ENCODE peak calls at places on chromosomes 11 and 22, in seven cellular contexts. W, A, D, M, Q, V and B are unnamed samples.

GRCh38 chr11:120815260-120816100 is 208.4 kb upstream of the TBCEL start:
- DNase-seq in Q (no peak), V (peak; percentile 60), A (no peak), W (no peak), M (no peak), D (no peak), B (no peak)

GRCh38 chr22:38935023-38935422 is 22.4 kb upstream of the APOBEC3A start:
- DNase-seq in D (peak; percentile 86), M (peak; percentile 98), Q (no peak), W (no peak), A (no peak), V (peak; percentile 89), B (no peak)

GRCh38 chr11:46485852-46486443 is 94.4 kb upstream of the CHRM4 start:
- DNase-seq in W (no peak), D (no peak), A (peak; percentile 14), V (no peak), M (no peak), Q (no peak), B (no peak)

GRCh38 chr22:20422271-20422958 is 15.2 kb downstream of the SCARF2 start:
- DNase-seq in A (peak; percentile 73), D (peak; percentile 41), M (no peak), W (peak; percentile 66), V (no peak), Q (no peak), B (peak; percentile 50)

GRCh38 chr11:106786251-106786650 is 232.0 kb downstream of the GUCY1A2 start:
- DNase-seq in Q (no peak), V (no peak), A (no peak), W (peak; percentile 71), M (no peak), D (no peak), B (peak; percentile 67)

GRCh38 chr22:31105282-31105929 is 2.0 kb downstream of the SELENOM start:
- DNase-seq in V (peak; percentile 32), A (no peak), Q (no peak), W (no peak), M (no peak), D (no peak), B (no peak)

GRCh38 chr22:50342651-50343540 is at the start of gene PPP6R2:
- DNase-seq in A (peak; percentile 92), M (peak; percentile 87), D (no peak), W (peak; percentile 60), Q (peak; percentile 82), V (peak; percentile 62), B (no peak)

GRCh38 chr22:50739894-50740293 is 1.9 kb downstream of the ACR start:
- DNase-seq in W (no peak), V (no peak), M (no peak), A (no peak), D (no peak), Q (no peak), B (no peak)

GRCh38 chr22:21948390-21948789 is 4.3 kb downstream of the PPM1F start:
- DNase-seq in V (no peak), D (no peak), W (no peak), M (no peak), Q (no peak), A (no peak), B (no peak)

GRCh38 chr11:133503776-133504175 is 28.5 kb downstream of the OPCML start:
- DNase-seq in V (no peak), W (no peak), D (no peak), M (no peak), Q (no peak), A (no peak), B (no peak)

GRCh38 chr22:22788460-22789037 is 99.1 kb upstream of the IGLL5 start:
- DNase-seq in A (no peak), M (no peak), W (no peak), V (no peak), D (no peak), Q (no peak), B (no peak)

GRCh38 chr22:44683237-44683636 is 18.8 kb upstream of the PRR5 start:
- DNase-seq in M (no peak), Q (no peak), D (no peak), V (no peak), W (no peak), A (no peak), B (no peak)

GRCh38 chr11:69744435-69744834 is 30.7 kb downstream of the FGF4 start:
- DNase-seq in M (peak; percentile 16), A (peak; percentile 63), W (peak; percentile 84), Q (no peak), V (peak; percentile 71), D (no peak), B (peak; percentile 78)

GRCh38 chr11:2465201-2466068 is 20.6 kb downstream of the KCNQ1 start:
- DNase-seq in V (no peak), Q (no peak), D (peak; percentile 49), W (no peak), M (peak; percentile 40), A (no peak), B (no peak)

GRCh38 chr22:17077255-17077654 is 7.5 kb upstream of the IL17RA start:
- DNase-seq in M (no peak), A (no peak), D (no peak), Q (no peak), V (no peak), W (peak; percentile 88), B (peak; percentile 86)

GRCh38 chr11:65493367-65494176 is 5.3 kb upstream of the MALAT1 start:
- DNase-seq in D (peak; percentile 95), M (peak; percentile 83), V (peak; percentile 97), A (peak; percentile 87), W (peak; percentile 99), Q (no peak), B (peak; percentile 99)

GRCh38 chr11:118311518-118311917 is 7.0 kb downstream of the CD3E start:
- DNase-seq in V (no peak), A (no peak), W (no peak), Q (no peak), M (no peak), D (no peak), B (no peak)
- TF ChIP-seq CTCF in V (no peak), A (no peak), W (no peak), Q (no peak), M (no peak), D (no peak), B (no peak)

GRCh38 chr11:27512238-27512637 is 5.7 kb upstream of the LIN7C start:
- DNase-seq in V (no peak), W (no peak), D (no peak), M (no peak), Q (no peak), A (no peak), B (no peak)
- TF ChIP-seq CTCF in V (no peak), W (no peak), D (no peak), M (no peak), Q (no peak), A (no peak), B (no peak)

DNA sequence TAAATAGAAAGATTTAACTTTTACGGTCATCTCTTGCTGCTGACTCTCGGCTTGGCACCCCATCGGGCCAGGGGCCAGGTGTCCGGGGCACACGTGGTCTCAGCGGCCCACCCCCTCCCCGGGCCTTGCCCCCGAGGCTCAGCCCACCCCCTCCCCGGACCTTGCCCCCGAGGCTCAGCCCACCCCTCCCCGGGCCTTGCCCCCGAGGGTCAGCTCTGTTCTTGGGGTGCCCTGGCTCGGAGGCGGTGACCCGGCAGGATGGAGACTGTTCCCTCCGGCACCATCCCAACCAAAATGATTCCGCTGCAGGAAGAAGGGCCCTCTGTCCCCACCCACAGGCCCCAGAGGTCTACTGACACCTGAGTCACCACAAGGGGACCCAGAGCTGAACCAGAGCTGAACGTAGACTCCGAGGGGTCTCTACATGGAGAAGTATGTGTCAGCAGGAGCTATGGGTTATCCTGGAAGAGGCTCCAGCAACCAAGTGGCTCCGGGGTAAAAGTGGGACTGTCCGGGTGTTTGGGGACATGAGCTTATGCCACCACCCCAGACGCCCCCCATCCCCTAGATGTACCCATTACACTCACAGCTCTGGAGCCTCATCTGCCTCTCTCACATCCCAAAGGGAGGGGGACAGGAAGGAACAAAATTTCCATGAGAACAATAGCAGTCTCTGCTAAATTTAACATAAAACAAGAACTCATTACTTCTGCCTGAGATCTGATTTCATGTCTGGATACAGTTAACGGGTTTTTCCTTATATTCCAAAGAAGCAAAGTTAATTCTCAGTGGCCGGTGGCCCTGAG is 38.4 kb downstream of the MACROD1 start:
- DNase-seq in Q (no peak), M (no peak), V (no peak), D (no peak), A (no peak), W (no peak), B (no peak)
- TF ChIP-seq CTCF in Q (no peak), M (no peak), V (no peak), D (no peak), A (no peak), W (no peak), B (no peak)

DNA sequence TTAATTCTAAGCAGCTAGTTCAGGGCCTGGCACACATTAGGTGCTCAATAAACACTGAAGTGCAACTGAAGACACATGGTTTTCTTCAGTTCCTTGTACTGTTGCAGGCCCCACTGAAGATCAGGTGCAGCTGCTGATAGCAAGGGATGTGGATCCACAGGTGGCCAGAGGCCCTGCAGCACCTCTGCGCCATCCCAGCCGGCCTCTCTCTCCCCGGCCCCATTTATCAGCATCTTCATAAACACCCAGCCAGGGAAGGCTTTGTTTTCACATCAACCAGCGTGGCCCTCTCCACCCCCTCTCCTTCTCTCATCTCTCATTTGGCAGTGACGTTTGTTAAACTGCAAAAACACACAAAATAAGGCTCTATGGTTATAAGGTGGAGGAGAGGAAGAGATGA is 528.8 kb downstream of the BUD13 start:
- DNase-seq in D (no peak), W (no peak), Q (no peak), M (no peak), A (no peak), V (no peak), B (no peak)
- TF ChIP-seq CTCF in D (no peak), W (no peak), Q (no peak), M (no peak), A (no peak), V (no peak), B (no peak)

DNA sequence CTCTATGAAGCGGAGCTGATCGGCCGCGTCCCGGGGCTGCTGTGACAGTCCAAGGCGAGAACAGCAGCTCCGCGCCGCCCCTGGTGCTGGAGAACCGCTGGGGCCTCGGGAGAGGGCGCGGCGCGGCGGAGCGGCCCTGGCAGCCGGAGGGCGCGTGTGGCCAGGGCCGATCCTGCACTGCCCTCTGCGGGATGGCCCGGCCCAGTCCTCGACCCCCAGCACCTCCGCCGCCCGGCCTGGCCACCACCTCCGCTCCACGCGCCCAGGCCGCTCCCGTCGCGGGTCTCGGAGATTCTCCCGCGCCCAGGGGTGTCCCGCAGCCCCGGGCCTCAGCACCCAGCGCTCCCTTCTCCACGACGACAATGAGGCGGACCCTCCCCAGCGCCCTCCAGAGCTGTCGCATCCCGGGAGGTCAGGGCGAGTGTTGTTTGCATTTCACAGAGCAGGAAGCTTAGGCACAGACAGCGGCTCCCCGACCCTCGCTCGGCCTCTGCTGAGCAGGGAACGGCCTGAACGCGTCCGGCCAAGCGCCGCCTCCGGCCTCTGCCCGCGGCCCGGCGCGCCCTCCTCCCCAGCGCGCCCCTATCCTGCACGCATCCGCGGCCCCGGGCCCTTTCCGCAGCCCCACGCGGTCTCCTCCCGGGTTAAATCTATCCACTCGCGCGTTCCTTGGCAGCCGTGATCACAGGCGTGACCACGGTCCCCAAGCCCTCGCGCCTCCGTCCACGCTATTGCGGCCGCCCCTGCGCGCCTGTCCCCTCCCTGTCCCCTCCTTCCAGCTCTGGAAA is 109.7 kb downstream of the WNT7B start:
- DNase-seq in M (peak; percentile 29), Q (no peak), V (no peak), W (no peak), A (peak; percentile 62), D (no peak), B (no peak)
- TF ChIP-seq CTCF in M (no peak), Q (no peak), V (no peak), W (peak; percentile 8), A (peak; percentile 23), D (peak; percentile 32), B (no peak)